ENCODE peak calls at places on chromosomes 6 and 20, in eight cellular contexts. R is psoas muscle; P is heart left ventricle; G is activated CD4-positive, alpha-beta T cell treated with anti-CD3 and anti-CD28 coated beads, Interleukin-2, amount 50 U/mL, for 1 hour; F is small intestine; T is endodermal cell; L is kidney tubule cell; H is posterior cingulate gyrus. D is an unnamed sample.

GRCh38 chr6:18070486-18070885 is 52.0 kb downstream of the NHLRC1 start:
- DNase-seq in G (no peak), F (no peak), L (no peak), T (no peak), P (no peak), H (no peak), R (no peak), D (no peak)

GRCh38 chr6:157193443-157193996 is 129.8 kb downstream of the TMEM242 start:
- DNase-seq in F (no peak), L (no peak), R (no peak), G (no peak), T (no peak), H (no peak), P (no peak), D (no peak)

GRCh38 chr6:31345026-31345730 is 11.8 kb downstream of the HLA-B start:
- DNase-seq in F (no peak), P (no peak), G (no peak), T (peak), R (no peak), H (no peak), L (no peak), D (no peak)

GRCh38 chr6:89950446-89950845 is 56.2 kb downstream of the GJA10 start:
- DNase-seq in P (no peak), H (no peak), T (no peak), F (no peak), G (no peak), R (no peak), L (no peak), D (no peak)

GRCh38 chr6:154499854-154500589 is 10.5 kb downstream of the CNKSR3 start:
- DNase-seq in F (no peak), L (no peak), P (no peak), T (no peak), H (no peak), G (no peak), R (no peak), D (no peak)

GRCh38 chr20:21516180-21516567 is 2.3 kb upstream of the NKX2-2 start:
- DNase-seq in F (no peak), R (no peak), G (no peak), T (no peak), L (no peak), P (no peak), H (no peak), D (no peak)

GRCh38 chr6:167676000-167676665 is 150.6 kb upstream of the AFDN start:
- DNase-seq in H (no peak), G (no peak), R (no peak), P (peak), L (no peak), F (peak), T (no peak), D (no peak)

GRCh38 chr6:158853072-158853871 is 34.1 kb upstream of the EZR start:
- DNase-seq in F (peak), R (no peak), H (no peak), L (peak), G (peak), P (peak), T (peak), D (no peak)

GRCh38 chr20:20174089-20174835 is 121.9 kb downstream of the CFAP61 start:
- DNase-seq in R (no peak), T (no peak), P (no peak), G (no peak), F (no peak), L (no peak), H (no peak), D (no peak)

GRCh38 chr6:167766986-167767714 is 59.6 kb upstream of the AFDN start:
- DNase-seq in H (no peak), P (peak), T (no peak), G (no peak), R (no peak), F (no peak), L (no peak), D (no peak)

GRCh38 chr6:82032444-82032843 is 215.1 kb downstream of the IBTK start:
- DNase-seq in F (no peak), R (no peak), P (no peak), L (no peak), T (no peak), G (no peak), H (no peak), D (no peak)

GRCh38 chr20:23629017-23629541 is 8.7 kb downstream of the CST3 start:
- DNase-seq in R (peak), F (peak), P (peak), T (peak), L (peak), H (no peak), G (no peak), D (no peak)

GRCh38 chr20:10718671-10719070 is 44.9 kb upstream of the JAG1 start:
- DNase-seq in L (no peak), T (no peak), G (no peak), H (no peak), F (no peak), R (no peak), P (no peak), D (no peak)

GRCh38 chr6:106087548-106088325 is 1.6 kb downstream of the PRDM1 start:
- DNase-seq in L (peak), R (no peak), H (no peak), G (no peak), T (peak), F (no peak), P (peak), D (peak)

GRCh38 chr6:27495386-27496135 is 22.7 kb upstream of the ZNF184 start:
- DNase-seq in G (peak), F (no peak), H (no peak), R (peak), P (peak), T (peak), L (peak), D (no peak)

GRCh38 chr6:121912905-121913304 is 477.5 kb downstream of the GJA1 start:
- DNase-seq in F (no peak), G (no peak), L (no peak), P (no peak), T (no peak), H (no peak), R (no peak), D (no peak)

GRCh38 chr6:111990214-111990613 is 63.7 kb upstream of the CCN6 start:
- DNase-seq in P (no peak), F (no peak), R (no peak), H (no peak), G (no peak), T (peak), L (no peak), D (no peak)

GRCh38 chr20:40564997-40565680 is 123.9 kb downstream of the MAFB start:
- DNase-seq in G (no peak), P (no peak), T (no peak), L (peak), R (no peak), F (peak), H (no peak), D (no peak)

GRCh38 chr6:145148392-145149175 is 586.7 kb downstream of the EPM2A start:
- DNase-seq in G (no peak), F (peak), H (no peak), T (no peak), R (no peak), P (peak), L (peak), D (peak)

GRCh38 chr6:31210842-31211241 is 40.4 kb upstream of the POU5F1 start:
- DNase-seq in L (no peak), T (no peak), F (no peak), P (no peak), R (no peak), H (no peak), G (no peak), D (no peak)

GRCh38 chr6:87702589-87702945 is 534 bp upstream of the AKIRIN2 start:
- DNase-seq in F (no peak), L (no peak), R (no peak), P (no peak), H (no peak), G (no peak), T (no peak), D (no peak)

GRCh38 chr6:101931766-101932165 is 538.3 kb downstream of the GRIK2 start:
- DNase-seq in R (no peak), P (no peak), F (no peak), L (no peak), H (no peak), G (no peak), T (no peak), D (no peak)

GRCh38 chr6:26536571-26537159 is 1.5 kb upstream of the HMGN4 start:
- DNase-seq in P (no peak), G (no peak), R (no peak), F (no peak), L (peak), T (peak), H (no peak), D (peak)

GRCh38 chr6:144263786-144264185 is 21.3 kb upstream of the UTRN start:
- DNase-seq in T (no peak), F (no peak), R (no peak), L (no peak), H (no peak), G (no peak), P (no peak), D (no peak)

GRCh38 chr6:137181876-137182653 is 8.6 kb upstream of the IL22RA2 start:
- DNase-seq in R (no peak), L (no peak), F (no peak), P (no peak), H (no peak), G (no peak), T (no peak), D (no peak)

GRCh38 chr20:20463933-20464374 is 96.0 kb downstream of the INSM1 start:
- DNase-seq in G (no peak), F (no peak), L (no peak), T (peak), H (peak), R (no peak), P (no peak), D (no peak)

GRCh38 chr20:62378215-62378614 is 8.7 kb upstream of the RPS21 start:
- DNase-seq in P (no peak), R (no peak), L (peak), T (peak), H (no peak), G (no peak), F (no peak), D (no peak)

GRCh38 chr6:132161283-132161682 is 210.1 kb upstream of the CCN2 start:
- DNase-seq in F (peak), H (no peak), T (peak), G (no peak), P (no peak), R (no peak), L (peak), D (no peak)

GRCh38 chr6:150024646-150025155 is 631 bp downstream of the RAET1L start:
- DNase-seq in F (no peak), R (no peak), T (no peak), L (no peak), G (no peak), P (no peak), H (no peak), D (no peak)

GRCh38 chr6:414447-414846 is 22.9 kb downstream of the IRF4 start:
- DNase-seq in R (no peak), P (no peak), H (no peak), G (no peak), T (no peak), L (no peak), F (no peak), D (no peak)